ENCODE peak calls at places on chromosomes 2 and 18, in six cellular contexts. A, W, B, F, Z and G are unnamed samples.
A peak's percentile ranks its signal among the peaks of the same experiment; 100 is the strongest.

GRCh38 chr18:76710646-76711520 is 111.5 kb upstream of the ZNF236 start:
- DNase-seq in A (no peak), W (no peak), B (no peak), F (no peak), Z (no peak), G (no peak)

GRCh38 chr2:33577660-33578059 is 21.4 kb downstream of the FAM98A start:
- DNase-seq in A (no peak), W (no peak), B (no peak), F (no peak), Z (no peak), G (peak; percentile 32)

GRCh38 chr2:23859983-23860382 is 66.9 kb downstream of the ATAD2B start:
- DNase-seq in A (peak; percentile 9), W (no peak), B (no peak), F (no peak), Z (no peak), G (peak; percentile 49)

GRCh38 chr2:10844083-10844482 is 31.5 kb upstream of the PDIA6 start:
- DNase-seq in A (peak; percentile 52), W (peak; percentile 51), B (no peak), F (no peak), Z (no peak), G (peak; percentile 38)

GRCh38 chr18:68874361-68874760 is 76.5 kb downstream of the CCDC102B start:
- DNase-seq in A (no peak), W (no peak), B (no peak), F (no peak), Z (no peak), G (peak; percentile 41)

GRCh38 chr2:231721641-231722310 is 13.5 kb downstream of the PTMA start:
- DNase-seq in A (no peak), W (no peak), B (no peak), F (no peak), Z (no peak), G (no peak)

GRCh38 chr18:73199151-73199550 is 331.4 kb upstream of the NETO1 start:
- DNase-seq in A (no peak), W (no peak), B (no peak), F (no peak), Z (no peak), G (peak; percentile 68)

GRCh38 chr2:44362207-44363015 is 664 bp downstream of the CAMKMT start:
- DNase-seq in A (peak; percentile 36), W (peak; percentile 49), B (peak; percentile 33), F (peak; percentile 18), Z (peak; percentile 35), G (peak; percentile 55)

GRCh38 chr2:1226766-1227165 is 186.5 kb upstream of the TPO start:
- DNase-seq in A (no peak), W (no peak), B (no peak), F (no peak), Z (no peak), G (no peak)

GRCh38 chr2:1230155-1230893 is 182.9 kb upstream of the TPO start:
- DNase-seq in A (no peak), W (no peak), B (no peak), F (no peak), Z (no peak), G (no peak)

GRCh38 chr2:1224901-1225300 is 188.4 kb upstream of the TPO start:
- DNase-seq in A (no peak), W (no peak), B (no peak), F (no peak), Z (no peak), G (no peak)

GRCh38 chr2:1223791-1224190 is 189.5 kb upstream of the TPO start:
- DNase-seq in A (no peak), W (no peak), B (no peak), F (no peak), Z (no peak), G (no peak)

GRCh38 chr2:1227289-1227900 is 185.9 kb upstream of the TPO start:
- DNase-seq in A (no peak), W (no peak), B (no peak), F (no peak), Z (no peak), G (no peak)
- TF ChIP-seq SMC3 in A (no peak), W (no peak), B (no peak), F (no peak), Z (no peak), G (no peak)

DNA sequence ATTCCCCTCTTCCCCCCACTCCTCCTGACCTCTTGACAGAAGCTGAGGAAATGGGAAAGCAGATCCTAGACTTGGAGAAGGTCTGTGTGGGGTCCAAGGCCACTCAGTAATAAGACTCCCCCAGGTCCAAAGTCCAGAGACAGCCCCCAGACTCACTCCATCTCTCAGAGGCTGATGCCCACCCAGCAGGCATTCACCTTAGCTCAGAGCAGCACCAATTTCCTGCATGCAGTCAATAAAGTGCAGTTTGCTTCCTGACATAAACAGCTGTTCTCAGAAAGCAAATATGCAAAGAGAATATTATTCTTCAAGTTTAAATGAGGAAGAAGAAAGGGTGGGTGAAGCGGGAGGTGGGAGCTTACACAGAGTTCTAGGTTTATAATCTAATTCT is 84.1 kb upstream of the RTN4 start:
- DNase-seq in A (no peak), W (no peak), B (no peak), F (no peak), Z (no peak), G (no peak)
- H3K4me3 ChIP-seq in A (no peak overlapping the region), W (no peak overlapping the region), B (no peak overlapping the region), F (peak overlapping the region; percentile 40), Z (no peak overlapping the region), G (no peak overlapping the region)

GRCh38 chr18:55877321-55877720 is 289.3 kb upstream of the TCF4 start:
- DNase-seq in A (no peak), W (no peak), B (no peak), F (no peak), Z (no peak), G (no peak)

GRCh38 chr18:55880617-55881016 is 292.6 kb upstream of the TCF4 start:
- DNase-seq in A (no peak), W (no peak), B (no peak), F (no peak), Z (no peak), G (no peak)

GRCh38 chr18:55876254-55876653 is 288.3 kb upstream of the TCF4 start:
- DNase-seq in A (no peak), W (no peak), B (no peak), F (no peak), Z (no peak), G (no peak)

GRCh38 chr18:55879331-55879730 is 291.3 kb upstream of the TCF4 start:
- DNase-seq in A (no peak), W (no peak), B (no peak), F (no peak), Z (no peak), G (peak; percentile 68)

DNA sequence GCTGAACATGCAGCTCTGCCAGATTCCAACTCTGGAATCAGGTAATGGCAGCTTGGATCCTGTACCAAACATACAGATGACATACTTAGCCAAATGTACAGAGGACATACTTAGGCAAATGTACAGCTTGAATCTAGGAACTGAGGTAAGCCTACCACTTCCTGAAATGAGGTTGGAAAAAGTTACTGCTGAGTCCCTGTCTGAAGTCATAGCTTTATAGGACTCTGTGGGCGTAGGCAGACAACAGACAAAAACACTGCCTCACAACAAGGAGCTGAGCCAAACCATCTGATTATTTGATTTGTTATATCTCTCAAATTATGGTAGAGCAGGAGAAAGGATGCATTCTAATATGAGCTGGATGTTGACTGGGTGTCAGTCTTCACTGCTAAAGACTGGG is 290.2 kb upstream of the TCF4 start:
- DNase-seq in A (no peak), W (no peak), B (no peak), F (no peak), Z (no peak), G (peak; percentile 58)
- TF ChIP-seq SMC3 in A (no peak), W (no peak), B (no peak), F (no peak), Z (no peak), G (no peak)

GRCh38 chr2:238790126-238790820 is 57.6 kb upstream of the TWIST2 start:
- DNase-seq in A (no peak), W (no peak), B (no peak), F (no peak), Z (no peak), G (no peak)
- H3K4me3 ChIP-seq in A (no peak overlapping the region), W (no peak overlapping the region), B (no peak overlapping the region), F (no peak overlapping the region), Z (no peak overlapping the region), G (no peak overlapping the region)

DNA sequence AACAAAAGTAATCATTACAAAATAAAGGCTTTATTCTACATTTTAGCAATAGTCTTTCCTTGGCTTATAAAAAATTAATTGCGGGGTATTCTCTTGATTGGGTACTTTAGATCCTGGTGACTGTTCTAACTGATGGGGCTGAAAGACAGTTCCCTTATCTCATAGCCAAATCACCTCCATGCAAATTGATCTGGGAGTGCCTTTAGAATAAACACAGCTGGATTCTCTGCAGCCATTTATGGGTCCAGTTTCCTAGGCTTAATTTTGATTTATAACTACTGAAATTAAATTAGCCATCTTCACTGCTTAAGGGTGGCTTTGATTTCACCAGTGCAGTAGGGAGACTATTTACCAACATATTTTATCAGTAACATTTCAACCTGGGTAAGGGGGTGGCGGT is 337.1 kb downstream of the NRXN1 start:
- DNase-seq in A (no peak), W (peak; percentile 27), B (no peak), F (no peak), Z (no peak), G (no peak)
- TF ChIP-seq SMC3 in A (no peak), W (no peak), B (no peak), F (no peak), Z (no peak), G (no peak)

GRCh38 chr2:220341014-220341413 is 713.6 kb downstream of the SLC4A3 start:
- DNase-seq in A (no peak), W (no peak), B (no peak), F (no peak), Z (no peak), G (peak; percentile 3)
- H3K4me3 ChIP-seq in A (no peak overlapping the region), W (no peak overlapping the region), B (no peak overlapping the region), F (no peak overlapping the region), Z (no peak overlapping the region), G (no peak overlapping the region)

DNA sequence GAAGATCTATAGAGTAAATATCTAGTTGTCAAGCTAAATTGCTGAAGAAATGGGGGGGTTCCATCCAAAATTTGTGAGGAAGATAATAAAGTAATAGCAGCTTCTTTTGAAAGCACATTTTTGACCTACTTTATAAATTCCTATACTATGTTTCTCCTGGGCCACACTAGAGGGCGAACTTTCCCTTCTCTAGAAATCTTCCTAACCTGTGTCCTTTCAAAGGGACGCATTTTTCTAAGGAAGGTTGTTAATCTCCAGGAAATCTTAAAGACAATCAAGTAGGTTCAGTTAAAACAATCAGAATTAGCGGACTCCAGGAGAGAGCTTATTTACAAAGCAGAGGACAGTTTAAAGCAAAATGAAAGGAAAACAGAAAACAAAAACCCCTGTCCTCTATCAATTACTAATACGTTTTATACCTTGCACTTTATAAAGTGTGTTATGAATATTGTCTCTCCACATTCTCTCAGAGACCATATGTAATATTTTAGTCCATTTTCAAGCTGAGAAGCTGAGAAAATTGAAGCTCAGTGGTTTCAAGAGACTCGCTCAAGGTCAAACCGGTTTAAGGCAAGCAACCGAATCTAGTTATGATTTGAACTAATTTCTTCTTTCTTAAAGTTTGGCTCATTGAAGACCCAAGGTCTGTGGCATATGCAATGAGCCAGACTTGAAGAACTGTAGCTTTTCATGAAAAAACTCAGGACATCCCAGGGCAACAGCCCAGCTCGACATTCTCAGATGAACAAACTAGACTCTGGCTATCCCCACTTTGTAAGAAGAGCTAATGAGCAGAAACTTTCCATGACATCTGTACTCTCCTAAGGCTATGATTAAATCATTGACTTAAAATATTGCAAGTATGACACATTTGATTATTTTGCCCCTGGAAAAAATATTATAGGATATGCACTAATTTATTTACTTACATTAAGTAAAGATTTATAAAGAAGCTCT is 273.6 kb downstream of the PAX3 start:
- DNase-seq in A (peak; percentile 57), W (peak; percentile 8), B (no peak), F (peak; percentile 31), Z (peak; percentile 7), G (peak; percentile 42)
- TF ChIP-seq SMC3 in A (peak; percentile 41), W (no peak), B (peak; percentile 11), F (peak; percentile 22), Z (no peak), G (no peak)